ENCODE peak calls at places on chromosomes 16 and 17, in six cellular contexts. M is heart left ventricle, K is right lobe of liver, F is tibial nerve, I is suprapubic skin, X is IMR-90. J is an unnamed sample. For H3K4me1 and H3K27me3, the result is how much of the 10 kb centered on the place peaks cover.

GRCh38 chr17:69762766-69763165 is 312.3 kb upstream of the KCNJ16 start:
- DNase-seq in M (no peak), K (no peak), F (no peak), I (no peak), X (no peak), J (no peak)

GRCh38 chr16:77424841-77425604 is 9.8 kb downstream of the ADAMTS18 start:
- DNase-seq in M (no peak), K (no peak), F (no peak), I (no peak), X (no peak), J (no peak)

GRCh38 chr17:62876063-62876462 is 67.9 kb upstream of the MARCHF10 start:
- DNase-seq in M (no peak), K (no peak), F (no peak), I (no peak), X (peak), J (no peak)

GRCh38 chr16:31404353-31405064 is 11.4 kb downstream of the ITGAD start:
- DNase-seq in M (no peak), K (no peak), F (no peak), I (no peak), X (no peak), J (no peak)

GRCh38 chr17:67011527-67012175 is 32.7 kb upstream of the CACNG1 start:
- DNase-seq in M (no peak), K (no peak), F (no peak), I (no peak), X (no peak), J (no peak)

GRCh38 chr16:17173134-17173729 is 297.5 kb downstream of the XYLT1 start:
- DNase-seq in M (peak), K (peak), F (peak), I (no peak), X (peak), J (no peak)

GRCh38 chr16:28904828-28905227 is 20.2 kb downstream of the RABEP2 start:
- DNase-seq in M (no peak), K (no peak), F (no peak), I (no peak), X (no peak), J (no peak)

GRCh38 chr17:77476920-77477805 is 336.4 kb downstream of the SEC14L1 start:
- DNase-seq in M (peak), K (no peak), F (peak), I (no peak), X (peak), J (no peak)

GRCh38 chr17:66343531-66344078 is 41.2 kb downstream of the PRKCA start:
- DNase-seq in M (no peak), K (no peak), F (no peak), I (no peak), X (no peak), J (no peak)

GRCh38 chr16:24730914-24731313 is 1.5 kb downstream of the TNRC6A start:
- DNase-seq in M (no peak), K (no peak), F (no peak), I (no peak), X (no peak), J (no peak)

GRCh38 chr17:29726721-29727252 is 104.1 kb upstream of the CORO6 start:
- DNase-seq in M (no peak), K (no peak), F (no peak), I (no peak), X (peak), J (no peak)

GRCh38 chr16:69123894-69124293 is 8.5 kb downstream of the CHTF8 start:
- DNase-seq in M (no peak), K (no peak), F (peak), I (peak), X (peak), J (peak)

GRCh38 chr17:14557482-14557881 is 256.6 kb downstream of the HS3ST3B1 start:
- DNase-seq in M (no peak), K (no peak), F (no peak), I (no peak), X (no peak), J (no peak)

GRCh38 chr16:23608194-23608593 is 12.1 kb upstream of the NDUFAB1 start:
- DNase-seq in M (no peak), K (no peak), F (no peak), I (no peak), X (peak), J (no peak)

GRCh38 chr17:34665150-34665802 is 85.9 kb downstream of the TMEM132E start:
- DNase-seq in M (no peak), K (no peak), F (no peak), I (no peak), X (no peak), J (no peak)

GRCh38 chr17:38428643-38429371 is 543 bp downstream of the ARHGAP23 start:
- DNase-seq in M (peak), K (peak), F (no peak), I (no peak), X (peak), J (no peak)

GRCh38 chr16:79597775-79598174 is 2.8 kb downstream of the MAF start:
- DNase-seq in M (no peak), K (no peak), F (no peak), I (no peak), X (no peak), J (no peak)

GRCh38 chr16:68737730-68738590 is 868 bp downstream of the CDH1 start:
- DNase-seq in M (no peak), K (peak), F (no peak), I (no peak), X (no peak), J (no peak)

GRCh38 chr17:11898526-11899235 is 98.6 kb downstream of the ZNF18 start:
- DNase-seq in M (no peak), K (no peak), F (no peak), I (no peak), X (no peak), J (no peak)
- H3K4me1 ChIP-seq in M (under half), K (under half), F (under half), I (under half), X (under half), J (under half)

DNA sequence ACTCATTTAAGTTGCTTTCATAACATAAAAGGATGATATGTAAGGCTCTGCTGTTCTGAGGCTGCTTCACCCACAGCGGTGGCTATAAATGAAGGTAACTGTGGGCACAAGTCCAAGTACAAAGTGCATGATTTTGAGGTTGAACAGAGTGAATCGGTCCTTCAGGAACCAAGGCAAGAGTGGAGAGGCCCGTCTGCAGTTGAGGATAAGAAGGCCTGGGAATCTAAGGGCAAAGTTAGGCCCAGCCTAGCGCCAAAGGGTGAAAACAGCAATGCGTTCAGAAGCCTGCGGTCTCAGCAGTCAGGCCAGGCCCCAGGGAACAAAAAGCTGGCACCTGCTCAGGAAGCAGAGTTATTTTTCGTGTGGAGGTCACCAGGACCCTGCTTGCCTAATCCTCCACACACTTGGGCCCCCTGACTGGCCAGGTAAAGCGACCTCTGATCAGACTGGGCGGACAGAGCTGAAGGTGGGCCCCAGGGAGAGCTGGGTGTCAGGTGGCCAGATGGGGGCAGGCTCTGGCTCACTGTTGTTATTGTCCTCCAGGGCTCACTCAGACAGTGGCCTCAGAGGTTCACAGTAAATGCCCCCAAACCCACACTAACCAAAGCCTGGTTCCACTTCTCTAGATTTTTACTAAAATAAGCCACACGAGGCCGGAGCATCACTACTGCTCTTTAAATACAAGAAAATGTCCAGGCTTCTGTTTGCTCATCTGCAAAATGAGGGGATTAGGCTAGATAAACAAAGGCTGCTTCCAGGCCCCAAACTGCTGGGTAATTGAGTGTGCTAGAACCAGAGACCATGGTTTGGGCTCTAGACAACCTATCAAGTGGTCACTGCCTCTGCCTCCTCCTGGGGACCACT is 46.4 kb downstream of the TEX2 start:
- DNase-seq in M (peak), K (peak), F (peak), I (no peak), X (peak), J (no peak)
- H3K4me3 ChIP-seq in M (no peak), K (no peak), F (no peak), I (no peak), X (no peak), J (no peak)

GRCh38 chr17:79217473-79218135 is 143.0 kb downstream of the ENGASE start:
- DNase-seq in M (no peak), K (no peak), F (no peak), I (no peak), X (no peak), J (no peak)

GRCh38 chr17:79219208-79219935 is 144.7 kb downstream of the ENGASE start:
- DNase-seq in M (no peak), K (no peak), F (no peak), I (no peak), X (no peak), J (no peak)

GRCh38 chr17:79216826-79217225 is 142.2 kb downstream of the ENGASE start:
- DNase-seq in M (no peak), K (no peak), F (no peak), I (no peak), X (no peak), J (no peak)

GRCh38 chr17:79218825-79219200 is 144.2 kb downstream of the ENGASE start:
- DNase-seq in M (no peak), K (no peak), F (no peak), I (no peak), X (no peak), J (no peak)

DNA sequence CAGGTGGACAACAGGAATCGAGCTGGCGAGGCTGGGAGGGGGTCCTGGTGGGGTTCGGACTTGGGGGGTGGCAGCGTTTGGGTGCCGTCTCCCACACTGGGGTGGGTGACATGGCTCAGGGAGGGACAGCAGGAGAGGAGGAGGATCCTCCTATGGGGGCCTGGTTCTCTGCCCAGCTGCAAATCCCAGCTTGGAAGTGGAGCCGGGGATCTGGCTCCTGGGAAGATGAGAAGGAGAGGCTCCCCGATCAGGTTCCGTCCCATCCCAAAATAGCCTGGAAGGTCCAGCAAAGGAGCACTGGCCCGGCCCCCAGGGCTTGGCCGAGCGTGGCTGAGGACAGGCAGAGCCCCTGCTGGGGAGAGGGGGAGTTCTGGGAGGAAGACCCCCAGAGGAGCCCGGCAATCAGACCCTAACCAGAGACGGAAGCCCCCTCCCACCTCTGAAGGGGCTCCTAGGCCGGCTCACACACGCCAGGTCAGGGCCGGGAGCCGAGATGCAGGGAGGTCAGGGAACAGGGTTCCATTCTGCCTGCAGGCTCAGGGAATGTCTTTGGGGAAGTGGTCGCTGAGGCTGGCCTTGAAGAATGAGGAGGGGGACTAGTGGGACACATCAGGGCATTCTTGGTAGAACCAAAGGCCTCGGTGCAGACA is 143.7 kb downstream of the ENGASE start:
- DNase-seq in M (no peak), K (no peak), F (no peak), I (no peak), X (no peak), J (no peak)
- H3K27me3 ChIP-seq in M (under half), K (under half), F (half or more), I (half or more), X (half or more), J (under half)

GRCh38 chr17:81471804-81472456 is 40.7 kb downstream of the ACTG1 start:
- DNase-seq in M (no peak), K (no peak), F (peak), I (peak), X (no peak), J (no peak)
- H3K4me1 ChIP-seq in M (under half), K (under half), F (under half), I (under half), X (under half), J (under half)

GRCh38 chr17:43953746-43954145 is at the start of gene PYY:
- DNase-seq in M (no peak), K (no peak), F (no peak), I (no peak), X (no peak), J (no peak)
- H3K4me3 ChIP-seq in M (no peak), K (no peak), F (no peak), I (no peak), X (no peak), J (no peak)

GRCh38 chr17:1985686-1986085 is 39.4 kb downstream of the RTN4RL1 start:
- DNase-seq in M (no peak), K (no peak), F (no peak), I (no peak), X (no peak), J (no peak)
- H3K27me3 ChIP-seq in M (under half), K (under half), F (under half), I (under half), X (under half), J (under half)

GRCh38 chr17:48066192-48066591 is 18.0 kb downstream of the NFE2L1 start:
- DNase-seq in M (no peak), K (no peak), F (no peak), I (no peak), X (no peak), J (no peak)
- H3K4me1 ChIP-seq in M (under half), K (under half), F (under half), I (under half), X (under half), J (under half)

DNA sequence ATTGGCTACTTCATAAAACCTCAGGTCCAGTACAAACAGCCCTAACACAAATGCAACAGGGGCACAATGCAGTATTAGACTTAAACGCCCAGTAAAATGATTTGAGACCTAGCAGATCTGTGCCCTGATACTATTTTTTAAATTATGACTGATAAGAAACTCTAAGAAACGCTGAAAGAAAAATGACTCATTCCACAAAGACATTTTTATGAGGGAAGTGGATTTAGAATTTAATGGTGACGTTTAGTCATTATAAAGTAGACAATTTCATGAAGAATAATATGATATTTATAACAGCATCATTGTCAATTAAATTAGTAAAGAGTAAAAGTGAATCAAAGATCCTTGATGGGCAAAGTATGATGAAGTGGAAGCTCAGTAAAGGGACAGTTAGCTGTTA is 80.4 kb upstream of the DHX40 start:
- DNase-seq in M (no peak), K (no peak), F (no peak), I (no peak), X (no peak), J (no peak)
- H3K4me3 ChIP-seq in M (no peak), K (no peak), F (no peak), I (no peak), X (no peak), J (no peak)